ENCODE peak calls at places on chromosome 18, in four cellular contexts. X, Q, G and V are unnamed samples.
A peak's percentile ranks its signal among the peaks of the same experiment; 100 is the strongest.

GRCh38 chr18:3579701-3580100 is 129.7 kb downstream of the TGIF1 start:
- DNase-seq in X (no peak), Q (no peak), G (no peak), V (no peak)

GRCh38 chr18:49563130-49563540 is 1.3 kb downstream of the LIPG start:
- DNase-seq in X (no peak), Q (no peak), G (no peak), V (no peak)

GRCh38 chr18:34796013-34796657 is 86.0 kb downstream of the DTNA start:
- DNase-seq in X (no peak), Q (no peak), G (no peak), V (no peak)

GRCh38 chr18:46155652-46156051 is 51.5 kb downstream of the HAUS1 start:
- DNase-seq in X (no peak), Q (no peak), G (no peak), V (peak; percentile 69)

GRCh38 chr18:70169747-70170146 is 35.7 kb downstream of the RTTN start:
- DNase-seq in X (no peak), Q (no peak), G (no peak), V (no peak)

GRCh38 chr18:28147674-28148171 is 29.2 kb downstream of the CDH2 start:
- DNase-seq in X (no peak), Q (peak; percentile 24), G (no peak), V (no peak)

GRCh38 chr18:23550898-23551297 is 35.4 kb downstream of the NPC1 start:
- DNase-seq in X (no peak), Q (no peak), G (no peak), V (no peak)

GRCh38 chr18:38301621-38302020 is 736.0 kb upstream of the CELF4 start:
- DNase-seq in X (no peak), Q (no peak), G (no peak), V (no peak)

GRCh38 chr18:35376393-35376741 is 770 bp downstream of the ZNF396 start:
- DNase-seq in X (peak; percentile 35), Q (no peak), G (peak; percentile 64), V (no peak)

GRCh38 chr18:28466213-28466612 is 289.3 kb upstream of the CDH2 start:
- DNase-seq in X (no peak), Q (no peak), G (no peak), V (no peak)

GRCh38 chr18:67862069-67862468 is 345.5 kb upstream of the DSEL start:
- DNase-seq in X (no peak), Q (no peak), G (no peak), V (no peak)

GRCh38 chr18:77395941-77396340 is 146.3 kb downstream of the GALR1 start:
- DNase-seq in X (no peak), Q (no peak), G (no peak), V (no peak)

GRCh38 chr18:79964330-79965118 is at the start of gene HSBP1L1:
- DNase-seq in X (peak; percentile 80), Q (peak; percentile 65), G (no peak), V (peak; percentile 58)

GRCh38 chr18:1094408-1094807 is 189.7 kb downstream of the ADCYAP1 start:
- DNase-seq in X (no peak), Q (no peak), G (no peak), V (no peak)

GRCh38 chr18:54205951-54206350 is 18.5 kb downstream of the MBD2 start:
- DNase-seq in X (no peak), Q (no peak), G (no peak), V (no peak)

GRCh38 chr18:37889963-37890362 is 324.4 kb upstream of the CELF4 start:
- DNase-seq in X (peak; percentile 17), Q (no peak), G (no peak), V (no peak)

GRCh38 chr18:6270791-6271216 is 143.9 kb downstream of the L3MBTL4 start:
- DNase-seq in X (no peak), Q (no peak), G (no peak), V (no peak)

GRCh38 chr18:11553098-11553940 is 56.1 kb upstream of the SLC35G4 start:
- DNase-seq in X (peak; percentile 57), Q (peak; percentile 49), G (peak; percentile 57), V (peak; percentile 35)

GRCh38 chr18:55863876-55864275 is 275.9 kb upstream of the TCF4 start:
- DNase-seq in X (no peak), Q (no peak), G (no peak), V (no peak)

GRCh38 chr18:6755107-6755506 is 25.6 kb downstream of the ARHGAP28 start:
- DNase-seq in X (no peak), Q (no peak), G (no peak), V (no peak)

GRCh38 chr18:3747176-3747973 is 297.4 kb downstream of the TGIF1 start:
- DNase-seq in X (no peak), Q (no peak), G (no peak), V (no peak)

GRCh38 chr18:79508565-79509535 is 113.1 kb downstream of the NFATC1 start:
- DNase-seq in X (no peak), Q (no peak), G (no peak), V (no peak)

GRCh38 chr18:74329688-74330205 is 14.1 kb downstream of the C18orf63 start:
- DNase-seq in X (no peak), Q (no peak), G (no peak), V (no peak)
- TF ChIP-seq NR3C1 in X (no peak), Q (no peak), G (no peak), V (no peak)

GRCh38 chr18:39414009-39414700 is 1848.6 kb upstream of the CELF4 start:
- DNase-seq in X (no peak), Q (no peak), G (no peak), V (no peak)
- TF ChIP-seq HMGXB4 in X (no peak), Q (no peak), G (no peak), V (no peak)

GRCh38 chr18:22337878-22338277 is 79.8 kb downstream of the CTAGE1 start:
- DNase-seq in X (no peak), Q (no peak), G (no peak), V (no peak)
- TF ChIP-seq NR3C1 in X (no peak), Q (no peak), G (no peak), V (no peak)

DNA sequence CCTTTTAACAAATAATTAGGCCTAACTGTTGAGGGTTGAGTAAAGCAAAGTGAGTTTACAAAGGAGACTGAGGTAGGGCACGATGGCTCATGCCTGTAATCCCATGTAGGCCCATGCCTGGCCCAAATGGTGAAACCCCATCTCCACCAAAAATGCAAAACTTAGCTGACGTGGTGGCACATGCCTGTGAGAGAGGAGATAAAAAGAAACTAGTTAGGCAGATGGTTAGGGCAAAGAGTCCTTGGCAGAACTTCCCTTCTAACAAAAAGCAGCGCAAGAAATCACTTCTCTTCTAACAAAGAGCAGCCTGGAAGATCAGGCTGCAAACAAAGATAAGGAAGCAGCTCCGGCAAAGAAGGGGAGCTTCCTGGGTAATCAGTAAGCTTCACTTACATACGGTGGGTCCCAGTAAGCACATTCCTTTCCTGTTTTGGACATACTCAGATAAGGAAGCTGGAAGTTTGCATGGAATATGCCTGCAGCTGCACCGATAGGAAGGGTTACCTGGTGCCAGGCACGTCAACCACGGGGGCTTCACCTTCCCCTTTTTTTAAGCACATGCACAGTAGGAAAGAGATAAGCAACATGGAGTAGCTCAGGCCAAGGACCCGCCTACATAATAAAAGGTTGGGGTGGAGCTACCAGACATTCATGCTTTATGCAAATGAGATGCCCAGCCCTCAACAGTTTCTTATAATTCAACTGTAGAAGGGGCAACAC is 60.9 kb upstream of the SLC25A52 start:
- DNase-seq in X (no peak), Q (peak; percentile 32), G (peak; percentile 40), V (no peak)
- TF ChIP-seq HMGXB4 in X (no peak), Q (no peak), G (no peak), V (no peak)

GRCh38 chr18:72104851-72105250 is 439.3 kb downstream of the CBLN2 start:
- DNase-seq in X (no peak), Q (no peak), G (no peak), V (no peak)

DNA sequence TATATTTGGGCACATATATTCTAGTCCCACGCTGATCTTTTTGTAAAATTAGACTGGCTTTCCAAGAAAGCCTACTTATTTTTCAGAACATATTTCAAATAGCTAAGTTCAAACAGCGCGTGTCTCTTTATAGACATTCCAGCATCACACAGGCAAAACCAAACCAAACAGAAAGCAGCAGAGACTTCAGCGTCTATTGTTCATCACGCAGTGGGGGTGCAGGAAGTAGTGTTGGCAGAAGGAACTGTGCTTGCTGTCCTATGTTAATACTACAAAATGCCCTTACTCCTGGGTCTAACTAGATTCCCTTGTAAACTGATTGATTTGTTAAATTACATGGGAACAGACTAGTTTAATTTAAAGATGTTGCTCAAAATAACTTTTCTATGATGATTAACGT is 436.5 kb downstream of the CBLN2 start:
- DNase-seq in X (peak; percentile 55), Q (no peak), G (no peak), V (no peak)
- TF ChIP-seq NR3C1 in X (no peak), Q (no peak), G (no peak), V (no peak)

DNA sequence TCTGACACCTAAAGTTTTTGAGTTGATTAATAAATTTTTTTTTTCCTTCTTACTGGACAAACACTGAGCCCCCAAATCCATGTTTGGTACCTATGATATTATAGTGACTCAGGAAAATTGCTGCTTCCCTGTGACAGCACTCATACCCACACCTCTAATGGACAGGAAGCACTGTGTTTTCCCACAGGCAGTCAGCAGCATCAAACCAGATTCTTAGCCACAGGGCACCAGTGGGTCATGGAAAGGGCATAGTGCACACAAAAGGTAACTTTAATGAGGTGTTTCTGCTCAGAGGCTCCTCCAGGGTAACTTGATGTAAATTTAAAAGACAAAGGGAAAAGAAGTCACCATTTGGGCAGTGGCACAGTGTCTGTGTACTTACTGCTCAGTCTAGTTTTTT is 34.1 kb downstream of the SERPINB11 start:
- DNase-seq in X (no peak), Q (no peak), G (no peak), V (peak; percentile 82)
- TF ChIP-seq HMGXB4 in X (no peak), Q (no peak), G (no peak), V (no peak)

GRCh38 chr18:50590625-50591024 is 30.7 kb downstream of the MAPK4 start:
- DNase-seq in X (no peak), Q (no peak), G (no peak), V (no peak)
- TF ChIP-seq NR3C1 in X (no peak), Q (no peak), G (no peak), V (no peak)

GRCh38 chr18:57585421-57585820 is 1.1 kb downstream of the FECH start:
- DNase-seq in X (no peak), Q (no peak), G (no peak), V (no peak)
- TF ChIP-seq HMGXB4 in X (no peak), Q (no peak), G (no peak), V (no peak)

DNA sequence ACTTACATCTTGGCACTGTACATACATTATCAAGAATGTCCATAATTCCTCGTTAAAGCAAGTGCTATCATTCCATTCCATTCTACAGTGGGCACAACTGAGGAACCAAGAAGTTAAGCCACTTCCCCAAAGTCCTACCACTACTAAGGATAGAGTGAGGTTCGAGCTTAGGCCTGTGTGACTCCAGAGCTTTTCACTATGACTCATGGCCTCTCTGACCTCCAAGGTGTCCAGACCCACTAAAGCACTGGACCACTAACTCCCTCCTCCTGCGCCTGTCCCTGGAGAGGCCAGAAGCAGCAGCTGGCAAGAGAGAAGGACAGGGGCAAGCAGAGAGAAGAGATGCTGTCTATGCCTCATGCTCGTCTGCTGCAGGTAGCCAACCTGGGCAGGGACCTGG is 117.0 kb downstream of the ZBTB7C start:
- DNase-seq in X (no peak), Q (no peak), G (no peak), V (no peak)
- TF ChIP-seq NR3C1 in X (no peak), Q (no peak), G (no peak), V (no peak)